ENCODE peak calls at places on chromosomes 13 and 19, in ten cellular contexts. One of them, this sample, is unnamed.

GRCh38 chr13:52097197-52097596 is 31.7 kb downstream of the NEK5 start:
- DNase-seq in EH: no peak
- DNase-seq in stimulated activated CD4-positive, alpha-beta T cell treated with anti-CD3 and anti-CD28 coated beads, Interleukin-1b, Interleukin-23, amount 100 ng/mL, for 24 hours: no peak
- DNase-seq in CD8-positive, alpha-beta memory T cell: no peak
- DNase-seq in cardiac muscle cell: no peak
- DNase-seq in activated CD4-positive, alpha-beta T cell treated with anti-CD3 and anti-CD28 coated beads for 48 hours: no peak
- DNase-seq in non-pigmented ciliary epithelial cell: no peak
- DNase-seq in EL: no peak
- DNase-seq in retinal pigment epithelial cell: no peak
- DNase-seq in hepatic stellate cell: no peak
- DNase-seq in this sample: no peak

GRCh38 chr13:98443329-98443728 is 133.6 kb downstream of the STK24 start:
- DNase-seq in EH: peak; percentile 91
- DNase-seq in stimulated activated CD4-positive, alpha-beta T cell treated with anti-CD3 and anti-CD28 coated beads, Interleukin-1b, Interleukin-23, amount 100 ng/mL, for 24 hours: no peak
- DNase-seq in CD8-positive, alpha-beta memory T cell: no peak
- DNase-seq in cardiac muscle cell: no peak
- DNase-seq in activated CD4-positive, alpha-beta T cell treated with anti-CD3 and anti-CD28 coated beads for 48 hours: no peak
- DNase-seq in non-pigmented ciliary epithelial cell: no peak
- DNase-seq in EL: peak; percentile 87
- DNase-seq in retinal pigment epithelial cell: no peak
- DNase-seq in hepatic stellate cell: peak; percentile 95
- DNase-seq in this sample: peak; percentile 75

GRCh38 chr19:58428617-58429016 is 11.3 kb downstream of the ZNF132 start:
- DNase-seq in EH: no peak
- DNase-seq in stimulated activated CD4-positive, alpha-beta T cell treated with anti-CD3 and anti-CD28 coated beads, Interleukin-1b, Interleukin-23, amount 100 ng/mL, for 24 hours: no peak
- DNase-seq in CD8-positive, alpha-beta memory T cell: no peak
- DNase-seq in cardiac muscle cell: no peak
- DNase-seq in activated CD4-positive, alpha-beta T cell treated with anti-CD3 and anti-CD28 coated beads for 48 hours: no peak
- DNase-seq in non-pigmented ciliary epithelial cell: no peak
- DNase-seq in EL: no peak
- DNase-seq in retinal pigment epithelial cell: no peak
- DNase-seq in hepatic stellate cell: no peak
- DNase-seq in this sample: no peak

GRCh38 chr19:15213715-15214381 is 13.1 kb upstream of the NOTCH3 start:
- DNase-seq in EH: peak; percentile 39
- DNase-seq in stimulated activated CD4-positive, alpha-beta T cell treated with anti-CD3 and anti-CD28 coated beads, Interleukin-1b, Interleukin-23, amount 100 ng/mL, for 24 hours: no peak
- DNase-seq in CD8-positive, alpha-beta memory T cell: no peak
- DNase-seq in cardiac muscle cell: no peak
- DNase-seq in activated CD4-positive, alpha-beta T cell treated with anti-CD3 and anti-CD28 coated beads for 48 hours: no peak
- DNase-seq in non-pigmented ciliary epithelial cell: no peak
- DNase-seq in EL: no peak
- DNase-seq in retinal pigment epithelial cell: no peak
- DNase-seq in hepatic stellate cell: peak; percentile 74
- DNase-seq in this sample: no peak

GRCh38 chr19:14556662-14557188 is 15.1 kb downstream of the NDUFB7 start:
- DNase-seq in EH: peak; percentile 79
- DNase-seq in stimulated activated CD4-positive, alpha-beta T cell treated with anti-CD3 and anti-CD28 coated beads, Interleukin-1b, Interleukin-23, amount 100 ng/mL, for 24 hours: peak; percentile 62
- DNase-seq in CD8-positive, alpha-beta memory T cell: peak; percentile 62
- DNase-seq in cardiac muscle cell: peak; percentile 85
- DNase-seq in activated CD4-positive, alpha-beta T cell treated with anti-CD3 and anti-CD28 coated beads for 48 hours: peak; percentile 87
- DNase-seq in non-pigmented ciliary epithelial cell: no peak
- DNase-seq in EL: peak; percentile 76
- DNase-seq in retinal pigment epithelial cell: no peak
- DNase-seq in hepatic stellate cell: peak; percentile 94
- DNase-seq in this sample: peak; percentile 68

GRCh38 chr19:6654347-6655310 is 15.3 kb downstream of the TNFSF14 start:
- DNase-seq in EH: no peak
- DNase-seq in stimulated activated CD4-positive, alpha-beta T cell treated with anti-CD3 and anti-CD28 coated beads, Interleukin-1b, Interleukin-23, amount 100 ng/mL, for 24 hours: no peak
- DNase-seq in CD8-positive, alpha-beta memory T cell: peak; percentile 34
- DNase-seq in cardiac muscle cell: no peak
- DNase-seq in activated CD4-positive, alpha-beta T cell treated with anti-CD3 and anti-CD28 coated beads for 48 hours: peak; percentile 76
- DNase-seq in non-pigmented ciliary epithelial cell: no peak
- DNase-seq in EL: no peak
- DNase-seq in retinal pigment epithelial cell: no peak
- DNase-seq in hepatic stellate cell: no peak
- DNase-seq in this sample: no peak

GRCh38 chr13:23470706-23471610 is 37.5 kb upstream of the SACS start:
- DNase-seq in EH: peak; percentile 73
- DNase-seq in stimulated activated CD4-positive, alpha-beta T cell treated with anti-CD3 and anti-CD28 coated beads, Interleukin-1b, Interleukin-23, amount 100 ng/mL, for 24 hours: no peak
- DNase-seq in CD8-positive, alpha-beta memory T cell: no peak
- DNase-seq in cardiac muscle cell: no peak
- DNase-seq in activated CD4-positive, alpha-beta T cell treated with anti-CD3 and anti-CD28 coated beads for 48 hours: no peak
- DNase-seq in non-pigmented ciliary epithelial cell: no peak
- DNase-seq in EL: peak; percentile 36
- DNase-seq in retinal pigment epithelial cell: no peak
- DNase-seq in hepatic stellate cell: no peak
- DNase-seq in this sample: peak; percentile 88

GRCh38 chr19:50383307-50383851 is 768 bp upstream of the POLD1 start:
- DNase-seq in EH: no peak
- DNase-seq in stimulated activated CD4-positive, alpha-beta T cell treated with anti-CD3 and anti-CD28 coated beads, Interleukin-1b, Interleukin-23, amount 100 ng/mL, for 24 hours: no peak
- DNase-seq in CD8-positive, alpha-beta memory T cell: no peak
- DNase-seq in cardiac muscle cell: no peak
- DNase-seq in activated CD4-positive, alpha-beta T cell treated with anti-CD3 and anti-CD28 coated beads for 48 hours: no peak
- DNase-seq in non-pigmented ciliary epithelial cell: no peak
- DNase-seq in EL: no peak
- DNase-seq in retinal pigment epithelial cell: no peak
- DNase-seq in hepatic stellate cell: no peak
- DNase-seq in this sample: no peak

GRCh38 chr13:25111557-25111956 is 15.6 kb downstream of the PABPC3 start:
- DNase-seq in EH: no peak
- DNase-seq in stimulated activated CD4-positive, alpha-beta T cell treated with anti-CD3 and anti-CD28 coated beads, Interleukin-1b, Interleukin-23, amount 100 ng/mL, for 24 hours: no peak
- DNase-seq in CD8-positive, alpha-beta memory T cell: no peak
- DNase-seq in cardiac muscle cell: no peak
- DNase-seq in activated CD4-positive, alpha-beta T cell treated with anti-CD3 and anti-CD28 coated beads for 48 hours: no peak
- DNase-seq in non-pigmented ciliary epithelial cell: peak; percentile 14
- DNase-seq in EL: peak; percentile 6
- DNase-seq in retinal pigment epithelial cell: peak; percentile 16
- DNase-seq in hepatic stellate cell: no peak
- DNase-seq in this sample: no peak

GRCh38 chr19:30447276-30447870 is 75.2 kb downstream of the ZNF536 start:
- DNase-seq in EH: no peak
- DNase-seq in stimulated activated CD4-positive, alpha-beta T cell treated with anti-CD3 and anti-CD28 coated beads, Interleukin-1b, Interleukin-23, amount 100 ng/mL, for 24 hours: no peak
- DNase-seq in CD8-positive, alpha-beta memory T cell: no peak
- DNase-seq in cardiac muscle cell: no peak
- DNase-seq in activated CD4-positive, alpha-beta T cell treated with anti-CD3 and anti-CD28 coated beads for 48 hours: no peak
- DNase-seq in non-pigmented ciliary epithelial cell: no peak
- DNase-seq in EL: no peak
- DNase-seq in retinal pigment epithelial cell: peak; percentile 64
- DNase-seq in hepatic stellate cell: no peak
- DNase-seq in this sample: no peak

GRCh38 chr19:28929026-28929425 is 283.9 kb downstream of the UQCRFS1 start:
- DNase-seq in EH: peak; percentile 77
- DNase-seq in stimulated activated CD4-positive, alpha-beta T cell treated with anti-CD3 and anti-CD28 coated beads, Interleukin-1b, Interleukin-23, amount 100 ng/mL, for 24 hours: no peak
- DNase-seq in CD8-positive, alpha-beta memory T cell: no peak
- DNase-seq in cardiac muscle cell: no peak
- DNase-seq in activated CD4-positive, alpha-beta T cell treated with anti-CD3 and anti-CD28 coated beads for 48 hours: no peak
- DNase-seq in non-pigmented ciliary epithelial cell: no peak
- DNase-seq in EL: peak; percentile 47
- DNase-seq in retinal pigment epithelial cell: no peak
- DNase-seq in hepatic stellate cell: peak; percentile 63
- DNase-seq in this sample: no peak

GRCh38 chr19:46629546-46630025 is 4.7 kb upstream of the PTGIR start:
- DNase-seq in EH: no peak
- DNase-seq in stimulated activated CD4-positive, alpha-beta T cell treated with anti-CD3 and anti-CD28 coated beads, Interleukin-1b, Interleukin-23, amount 100 ng/mL, for 24 hours: no peak
- DNase-seq in CD8-positive, alpha-beta memory T cell: no peak
- DNase-seq in cardiac muscle cell: no peak
- DNase-seq in activated CD4-positive, alpha-beta T cell treated with anti-CD3 and anti-CD28 coated beads for 48 hours: no peak
- DNase-seq in non-pigmented ciliary epithelial cell: no peak
- DNase-seq in EL: no peak
- DNase-seq in retinal pigment epithelial cell: no peak
- DNase-seq in hepatic stellate cell: no peak
- DNase-seq in this sample: no peak

This sample was measured in foreskin melanocyte.